ENCODE peak calls at places on chromosomes 2 and 18, in seven cellular contexts. M is transverse colon, P is suprapubic skin, H is tibial nerve, D is Peyer's patch, Y is thyroid gland, O is esophagus squamous epithelium. U is an unnamed sample. For H3K4me1, the result is how much of the 10 kb centered on the place peaks cover.

GRCh38 chr2:9999693-10000092 is 43.7 kb upstream of the KLF11 start:
- DNase-seq in O (no peak), Y (no peak), M (no peak), D (no peak), H (no peak), P (no peak), U (no peak)

GRCh38 chr2:172639823-172640222 is 83.9 kb downstream of the PDK1 start:
- DNase-seq in D (no peak), H (no peak), Y (no peak), P (no peak), M (no peak), O (no peak), U (no peak)

GRCh38 chr2:213316001-213316735 is 31.9 kb downstream of the SPAG16 start:
- DNase-seq in D (no peak), P (no peak), O (no peak), M (no peak), H (no peak), Y (no peak), U (no peak)

GRCh38 chr2:232502513-232502900 is 14.9 kb upstream of the ECEL1 start:
- DNase-seq in P (no peak), O (no peak), Y (peak), H (no peak), M (no peak), D (no peak), U (no peak)

GRCh38 chr2:61018319-61018750 is 280 bp upstream of the PUS10 start:
- DNase-seq in Y (no peak), O (no peak), M (no peak), P (no peak), D (no peak), H (no peak), U (no peak)

GRCh38 chr2:31414601-31415241 is at the start of gene XDH:
- DNase-seq in Y (no peak), M (peak), H (no peak), P (no peak), D (peak), O (no peak), U (peak)

GRCh38 chr2:40242315-40242714 is 209.6 kb downstream of the SLC8A1 start:
- DNase-seq in D (no peak), H (no peak), P (no peak), O (no peak), M (no peak), Y (no peak), U (no peak)

GRCh38 chr18:43542016-43542415 is 264.7 kb upstream of the SYT4 start:
- DNase-seq in D (no peak), M (no peak), Y (no peak), P (no peak), H (no peak), O (no peak), U (no peak)

GRCh38 chr2:2683581-2683980 is 352.5 kb upstream of the MYT1L start:
- DNase-seq in D (no peak), O (no peak), P (no peak), M (no peak), Y (no peak), H (no peak), U (no peak)

GRCh38 chr18:59833785-59834184 is 66.0 kb upstream of the PMAIP1 start:
- DNase-seq in P (no peak), H (no peak), O (no peak), Y (no peak), M (no peak), D (no peak), U (no peak)

GRCh38 chr2:223005496-223005895 is 46.5 kb upstream of the KCNE4 start:
- DNase-seq in O (no peak), M (no peak), D (no peak), P (no peak), Y (no peak), H (no peak), U (no peak)

GRCh38 chr18:28015671-28016070 is 161.3 kb downstream of the CDH2 start:
- DNase-seq in Y (no peak), P (no peak), O (no peak), H (no peak), D (no peak), M (no peak), U (no peak)

GRCh38 chr2:204260162-204260877 is 285.0 kb upstream of the PARD3B start:
- DNase-seq in P (no peak), D (peak), M (peak), H (peak), Y (peak), O (no peak), U (peak)

GRCh38 chr2:1910021-1910420 is 165.7 kb upstream of the PXDN start:
- DNase-seq in H (no peak), P (no peak), O (no peak), M (no peak), Y (no peak), D (no peak), U (no peak)

GRCh38 chr18:27017901-27018500 is 152.5 kb upstream of the AQP4 start:
- DNase-seq in M (no peak), Y (no peak), H (no peak), D (no peak), P (no peak), O (no peak), U (no peak)

GRCh38 chr2:66169076-66169475 is 265.8 kb upstream of the MEIS1 start:
- DNase-seq in Y (no peak), D (no peak), H (no peak), O (no peak), P (no peak), M (no peak), U (no peak)

GRCh38 chr2:166344286-166345113 is 31.2 kb downstream of the SCN9A start:
- DNase-seq in P (no peak), D (no peak), H (no peak), O (no peak), Y (no peak), M (no peak), U (no peak)

GRCh38 chr2:193331701-193332100 is 1137.0 kb upstream of the TMEFF2 start:
- DNase-seq in O (no peak), M (no peak), H (no peak), D (no peak), P (no peak), Y (no peak), U (no peak)

GRCh38 chr2:231017250-231017636 is 20.1 kb upstream of the C2orf72 start:
- DNase-seq in O (no peak), H (peak), M (no peak), D (no peak), P (no peak), Y (no peak), U (no peak)

GRCh38 chr2:130336877-130337734 is 5.6 kb upstream of the IMP4 start:
- DNase-seq in H (peak), D (peak), Y (peak), O (no peak), P (no peak), M (peak), U (peak)

GRCh38 chr2:48420512-48421197 is 109.3 kb upstream of the STON1 start:
- DNase-seq in M (peak), O (peak), Y (peak), P (peak), H (peak), D (peak), U (peak)

GRCh38 chr2:98487806-98488189 is 43.1 kb downstream of the INPP4A start:
- DNase-seq in O (no peak), M (peak), D (peak), Y (peak), P (no peak), H (no peak), U (no peak)

GRCh38 chr2:241729868-241730267 is 4.6 kb upstream of the D2HGDH start:
- DNase-seq in P (no peak), O (no peak), M (no peak), Y (no peak), D (no peak), H (no peak), U (no peak)

GRCh38 chr18:2847341-2848144 is 737 bp downstream of the EMILIN2 start:
- DNase-seq in P (no peak), D (peak), M (no peak), Y (no peak), O (no peak), H (no peak), U (no peak)

GRCh38 chr2:54503192-54503591 is 47.1 kb downstream of the SPTBN1 start:
- DNase-seq in M (peak), Y (no peak), D (peak), H (no peak), P (no peak), O (no peak), U (no peak)

GRCh38 chr18:57780318-57781127 is 22.6 kb downstream of the ATP8B1 start:
- DNase-seq in O (no peak), P (no peak), D (no peak), H (no peak), M (no peak), Y (no peak), U (no peak)

GRCh38 chr18:12819330-12819729 is 64.7 kb downstream of the PTPN2 start:
- DNase-seq in P (no peak), O (no peak), M (no peak), D (no peak), H (no peak), Y (no peak), U (no peak)

GRCh38 chr2:20222769-20223344 is 2.1 kb downstream of the SDC1 start:
- DNase-seq in H (no peak), Y (no peak), O (no peak), M (no peak), P (no peak), D (no peak), U (no peak)

GRCh38 chr2:86435531-86435930 is 5.6 kb upstream of the KDM3A start:
- DNase-seq in H (no peak), P (no peak), O (no peak), D (no peak), Y (no peak), M (no peak), U (no peak)

GRCh38 chr2:164992818-164993217 is 37.5 kb upstream of the SLC38A11 start:
- DNase-seq in H (no peak), Y (peak), M (peak), D (peak), P (no peak), O (no peak), U (peak)

GRCh38 chr2:105734762-105735538 is 9.8 kb upstream of the NCK2 start:
- DNase-seq in H (no peak), D (no peak), P (peak), O (no peak), M (no peak), Y (no peak), U (no peak)

DNA sequence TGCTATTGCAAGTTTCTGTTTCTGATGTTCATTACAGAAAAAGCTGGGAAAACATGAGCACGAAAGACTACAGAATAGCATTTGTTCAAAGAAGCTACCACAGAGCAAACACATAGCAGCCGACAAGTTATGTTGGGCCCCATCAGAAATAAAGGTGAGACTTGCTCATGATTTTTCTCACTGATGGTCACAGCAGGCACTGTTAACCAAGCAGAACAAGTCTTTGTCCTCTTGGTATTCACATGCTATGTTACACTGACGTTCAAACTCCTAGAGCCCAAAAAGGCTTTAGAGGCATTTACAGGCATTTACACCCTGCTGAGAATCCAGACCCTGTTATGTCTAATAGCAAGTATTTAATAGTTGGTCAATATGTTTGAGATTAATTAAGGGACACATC is 235.0 kb upstream of the HNMT start:
- DNase-seq in M (no peak), H (no peak), D (no peak), O (no peak), Y (no peak), P (no peak), U (no peak)
- H3K4me1 ChIP-seq in M (under half), H (under half), D (under half), O (under half), Y (under half), P (under half), U (under half)

DNA sequence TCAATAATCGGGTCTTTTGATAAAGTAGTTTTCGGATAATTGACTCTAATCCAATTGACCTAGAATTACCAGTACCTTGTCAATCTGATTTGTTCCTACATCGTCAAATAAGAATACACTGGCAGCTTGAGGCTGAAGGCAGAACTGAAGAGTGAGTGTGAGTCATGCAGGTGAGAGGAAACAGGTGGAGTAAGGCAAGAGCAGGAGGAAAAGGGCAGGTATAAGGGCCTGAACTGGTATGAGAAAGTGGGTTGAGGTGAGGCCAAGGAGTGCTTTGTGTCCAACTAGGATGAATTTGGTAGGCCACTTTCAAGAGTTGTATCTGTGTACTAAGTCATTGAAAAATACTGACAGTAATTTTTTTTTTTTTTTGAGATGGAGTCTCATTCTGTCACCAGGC is 186.0 kb downstream of the ZNF385B start:
- DNase-seq in O (no peak), H (no peak), Y (no peak), P (no peak), M (no peak), D (no peak), U (no peak)
- TF ChIP-seq POLR2A in O (no peak), H (no peak), Y (no peak), P (no peak), M (no peak), D (no peak), U (no peak)

GRCh38 chr18:23236876-23237468 is 101.7 kb downstream of the CABLES1 start:
- DNase-seq in H (no peak), M (no peak), P (no peak), D (no peak), O (no peak), Y (no peak), U (peak)

GRCh38 chr18:23239350-23239692 is 104.0 kb downstream of the CABLES1 start:
- DNase-seq in M (no peak), Y (no peak), P (no peak), O (no peak), D (no peak), H (no peak), U (no peak)

GRCh38 chr18:23238651-23239349 is 103.5 kb downstream of the CABLES1 start:
- DNase-seq in P (no peak), M (no peak), Y (no peak), H (no peak), D (no peak), O (no peak), U (no peak)

GRCh38 chr18:23237524-23238151 is 102.4 kb downstream of the CABLES1 start:
- DNase-seq in H (no peak), D (peak), P (peak), M (peak), Y (peak), O (no peak), U (peak)

GRCh38 chr18:23238152-23238531 is 102.9 kb downstream of the CABLES1 start:
- DNase-seq in O (no peak), H (no peak), M (peak), D (peak), P (no peak), Y (peak), U (peak)
- H3K27ac ChIP-seq in O (peak), H (no peak), M (peak), D (peak), P (peak), Y (peak), U (peak)

GRCh38 chr2:71950256-71951066 is 197.2 kb downstream of the CYP26B1 start:
- DNase-seq in D (no peak), M (no peak), H (peak), Y (peak), P (no peak), O (no peak), U (peak)

GRCh38 chr2:71951067-71951436 is 196.6 kb downstream of the CYP26B1 start:
- DNase-seq in O (no peak), M (no peak), H (no peak), P (no peak), Y (no peak), D (no peak), U (no peak)

GRCh38 chr2:71949537-71949798 is 198.2 kb downstream of the CYP26B1 start:
- DNase-seq in O (no peak), H (no peak), P (no peak), M (no peak), Y (no peak), D (no peak), U (no peak)

GRCh38 chr2:71947809-71948208 is 199.9 kb downstream of the CYP26B1 start:
- DNase-seq in D (no peak), O (no peak), P (no peak), H (no peak), Y (no peak), M (no peak), U (no peak)

DNA sequence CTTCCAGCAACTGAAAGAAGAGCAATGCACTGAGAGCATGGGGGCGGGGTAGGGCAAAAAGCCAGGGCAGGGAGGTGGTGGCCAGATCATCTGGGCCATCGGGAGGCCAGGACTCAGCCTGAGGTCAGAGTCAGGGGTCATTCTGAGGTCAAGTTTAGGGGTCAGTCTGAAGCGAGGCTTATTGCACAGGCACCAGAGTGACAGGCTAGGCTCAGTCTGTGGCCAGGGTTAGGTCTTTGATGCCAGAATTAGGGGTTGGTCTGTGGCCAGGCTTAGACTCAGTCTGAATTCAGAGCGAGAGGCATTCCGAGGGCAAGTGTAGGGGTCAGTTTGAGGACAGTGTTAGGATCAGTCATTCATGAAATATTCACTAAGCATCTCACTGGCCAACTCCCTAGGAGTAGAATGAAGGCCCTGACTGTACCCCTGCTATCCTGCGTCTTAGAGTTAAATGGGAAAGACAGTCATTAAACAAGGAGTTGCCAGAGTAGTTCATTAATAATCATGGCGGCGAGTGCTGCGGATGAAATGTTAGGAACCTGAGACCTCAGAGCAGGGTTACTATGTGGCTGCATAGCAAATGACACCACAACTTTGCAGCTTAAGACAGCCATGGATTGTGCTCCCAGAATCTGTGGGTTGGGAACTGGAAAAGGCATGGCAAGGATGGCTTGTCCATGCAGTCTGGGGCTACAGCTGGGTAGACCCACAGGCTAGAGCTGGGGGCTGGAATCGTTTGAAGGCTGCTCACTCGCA is 198.7 kb downstream of the CYP26B1 start:
- DNase-seq in P (no peak), H (no peak), Y (no peak), M (no peak), O (no peak), D (no peak), U (peak)
- H3K4me1 ChIP-seq in P (under half), H (half or more), Y (under half), M (under half), O (under half), D (under half), U (under half)

GRCh38 chr2:224982910-224983688 is 59.2 kb downstream of the DOCK10 start:
- DNase-seq in H (no peak), Y (no peak), O (no peak), M (peak), D (peak), P (no peak), U (no peak)
- TF ChIP-seq POLR2A in H (no peak), Y (no peak), O (no peak), M (no peak), D (no peak), P (no peak), U (no peak)

GRCh38 chr2:88714667-88715066 is 23.2 kb downstream of the RPIA start:
- DNase-seq in P (no peak), M (no peak), O (no peak), D (no peak), H (no peak), Y (no peak), U (no peak)
- H3K27ac ChIP-seq in P (no peak), M (no peak), O (no peak), D (no peak), H (no peak), Y (no peak), U (no peak)

GRCh38 chr2:42516418-42516817 is 22.6 kb upstream of the KCNG3 start:
- DNase-seq in Y (no peak), M (peak), O (no peak), D (no peak), P (no peak), H (no peak), U (no peak)
- H3K4me1 ChIP-seq in Y (under half), M (under half), O (under half), D (under half), P (under half), H (under half), U (under half)

DNA sequence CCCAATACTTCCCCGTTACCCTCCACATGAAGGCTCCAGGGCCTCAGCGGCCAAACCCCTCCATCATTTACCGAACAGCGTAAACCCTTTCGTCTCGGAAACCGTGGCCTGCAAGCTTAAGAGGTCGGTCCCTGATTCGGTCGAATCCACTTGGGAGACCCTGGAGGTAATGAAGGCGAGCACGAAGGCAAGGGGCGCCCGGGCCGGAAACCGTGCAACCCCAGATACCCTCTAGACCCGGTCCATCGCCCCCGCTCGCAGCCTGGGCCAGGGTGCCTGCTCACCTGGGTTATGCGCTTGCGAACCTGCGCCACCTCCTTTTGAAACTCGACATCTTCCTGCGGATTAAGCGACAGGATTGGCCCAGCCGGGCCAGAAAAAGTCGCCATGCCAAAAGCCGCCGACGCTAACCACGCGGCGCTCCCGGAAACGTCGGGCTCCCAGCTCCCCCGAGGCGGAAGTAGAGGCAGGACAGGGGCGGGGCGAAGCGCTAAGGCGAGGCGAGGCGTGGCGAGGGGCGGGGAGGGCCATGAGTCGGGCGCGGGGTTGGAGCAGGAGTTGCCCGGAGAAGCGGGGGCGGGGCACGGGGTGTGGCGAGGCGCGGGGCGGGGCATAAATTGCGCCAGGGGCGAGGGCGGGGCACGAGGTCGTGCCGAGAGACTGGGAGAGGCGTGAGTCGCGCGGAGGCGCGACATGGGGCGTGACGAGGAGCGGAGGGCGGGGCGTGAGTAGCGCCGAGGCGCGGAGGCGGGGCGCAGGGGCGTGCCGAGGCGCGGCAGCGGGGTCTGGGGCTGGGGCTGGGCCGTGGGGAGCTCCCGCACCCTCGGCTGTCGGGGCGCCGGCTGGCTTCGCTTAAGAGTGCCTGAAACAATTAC is at the start of gene NIFK:
- DNase-seq in H (peak), Y (peak), M (peak), D (peak), P (peak), O (peak), U (peak)
- TF ChIP-seq POLR2A in H (peak), Y (no peak), M (peak), D (peak), P (no peak), O (no peak), U (peak)

GRCh38 chr2:100394111-100394641 is 23.3 kb downstream of the CHST10 start:
- DNase-seq in O (no peak), Y (peak), M (no peak), H (no peak), P (no peak), D (peak), U (no peak)
- H3K27ac ChIP-seq in O (no peak), Y (peak), M (no peak), H (no peak), P (no peak), D (no peak), U (no peak)

U was measured in right lobe of liver.